ENCODE peak calls at places on chromosome 18, in six cellular contexts. O is H1, Z is IMR-90, E is neuronal stem cell, M is H9, K is trophoblast cell. N is an unnamed sample.

GRCh38 chr18:78927156-78927555 is 52.5 kb upstream of the SALL3 start:
- DNase-seq in O (no peak), Z (no peak), E (no peak), M (no peak), K (no peak), N (no peak)

GRCh38 chr18:23191952-23192662 is 56.8 kb downstream of the CABLES1 start:
- DNase-seq in O (no peak), Z (peak; percentile 95), E (no peak), M (no peak), K (no peak), N (peak; percentile 83)

GRCh38 chr18:10121028-10121427 is 207.2 kb downstream of the VAPA start:
- DNase-seq in O (no peak), Z (peak; percentile 37), E (no peak), M (no peak), K (no peak), N (no peak)

GRCh38 chr18:67135981-67136380 is 380.5 kb downstream of the DSEL start:
- DNase-seq in O (no peak), Z (no peak), E (no peak), M (no peak), K (no peak), N (peak; percentile 4)

GRCh38 chr18:31225668-31226067 is 63.0 kb upstream of the DSC1 start:
- DNase-seq in O (no peak), Z (peak; percentile 55), E (peak; percentile 65), M (peak; percentile 50), K (peak; percentile 72), N (peak; percentile 47)

GRCh38 chr18:57353940-57354461 is 1.6 kb downstream of the ST8SIA3 start:
- DNase-seq in O (peak; percentile 93), Z (peak; percentile 17), E (peak; percentile 89), M (peak; percentile 89), K (peak; percentile 23), N (peak; percentile 16)

GRCh38 chr18:45505497-45506206 is 109.6 kb upstream of the SLC14A2 start:
- DNase-seq in O (no peak), Z (no peak), E (no peak), M (no peak), K (no peak), N (peak; percentile 32)

GRCh38 chr18:66722671-66723070 is 118.8 kb upstream of the CDH19 start:
- DNase-seq in O (no peak), Z (no peak), E (no peak), M (no peak), K (no peak), N (no peak)

GRCh38 chr18:70578480-70578879 is 289.6 kb downstream of the SOCS6 start:
- DNase-seq in O (peak; percentile 95), Z (no peak), E (peak; percentile 23), M (peak; percentile 80), K (no peak), N (no peak)

GRCh38 chr18:24567199-24567598 is 106.8 kb downstream of the HRH4 start:
- DNase-seq in O (peak; percentile 29), Z (peak; percentile 59), E (no peak), M (no peak), K (peak; percentile 42), N (peak; percentile 39)

GRCh38 chr18:22114526-22115321 is 54.7 kb upstream of the GATA6 start:
- DNase-seq in O (no peak), Z (no peak), E (no peak), M (no peak), K (peak; percentile 10), N (no peak)

GRCh38 chr18:32847719-32848118 is 74.9 kb upstream of the KLHL14 start:
- DNase-seq in O (no peak), Z (no peak), E (peak; percentile 36), M (peak; percentile 63), K (no peak), N (peak; percentile 6)

GRCh38 chr18:70659026-70659726 is 370.3 kb downstream of the SOCS6 start:
- DNase-seq in O (no peak), Z (peak; percentile 7), E (no peak), M (no peak), K (peak; percentile 88), N (no peak)

GRCh38 chr18:12377556-12378553 is 828 bp upstream of the AFG3L2 start:
- DNase-seq in O (no peak), Z (no peak), E (no peak), M (no peak), K (no peak), N (no peak)

GRCh38 chr18:43869451-43870008 is 592.2 kb upstream of the SYT4 start:
- DNase-seq in O (no peak), Z (peak; percentile 28), E (no peak), M (no peak), K (no peak), N (no peak)

GRCh38 chr18:64513401-64513800 is 364.5 kb upstream of the LINC00305 start:
- DNase-seq in O (no peak), Z (no peak), E (no peak), M (no peak), K (no peak), N (no peak)

GRCh38 chr18:57901819-57902600 is 98.9 kb upstream of the ATP8B1 start:
- DNase-seq in O (no peak), Z (peak; percentile 16), E (no peak), M (no peak), K (no peak), N (no peak)

GRCh38 chr18:64678048-64678447 is 529.2 kb upstream of the LINC00305 start:
- DNase-seq in O (no peak), Z (no peak), E (no peak), M (peak; percentile 35), K (no peak), N (no peak)

GRCh38 chr18:54090856-54091255 is 133.6 kb downstream of the MBD2 start:
- DNase-seq in O (no peak), Z (no peak), E (no peak), M (no peak), K (no peak), N (no peak)

GRCh38 chr18:66764225-66764624 is 160.3 kb upstream of the CDH19 start:
- DNase-seq in O (no peak), Z (no peak), E (no peak), M (no peak), K (no peak), N (no peak)

GRCh38 chr18:32974421-32975165 is 201.8 kb upstream of the KLHL14 start:
- DNase-seq in O (no peak), Z (no peak), E (no peak), M (no peak), K (no peak), N (peak; percentile 18)

GRCh38 chr18:303011-303410 is 35.2 kb upstream of the THOC1 start:
- DNase-seq in O (no peak), Z (no peak), E (no peak), M (no peak), K (no peak), N (no peak)

GRCh38 chr18:306608-307255 is 38.9 kb upstream of the THOC1 start:
- DNase-seq in O (no peak), Z (no peak), E (no peak), M (no peak), K (no peak), N (no peak)

GRCh38 chr18:302097-302496 is 34.2 kb upstream of the THOC1 start:
- DNase-seq in O (no peak), Z (no peak), E (no peak), M (no peak), K (no peak), N (no peak)

GRCh38 chr18:303578-303977 is 35.7 kb upstream of the THOC1 start:
- DNase-seq in O (no peak), Z (no peak), E (no peak), M (no peak), K (no peak), N (no peak)

DNA sequence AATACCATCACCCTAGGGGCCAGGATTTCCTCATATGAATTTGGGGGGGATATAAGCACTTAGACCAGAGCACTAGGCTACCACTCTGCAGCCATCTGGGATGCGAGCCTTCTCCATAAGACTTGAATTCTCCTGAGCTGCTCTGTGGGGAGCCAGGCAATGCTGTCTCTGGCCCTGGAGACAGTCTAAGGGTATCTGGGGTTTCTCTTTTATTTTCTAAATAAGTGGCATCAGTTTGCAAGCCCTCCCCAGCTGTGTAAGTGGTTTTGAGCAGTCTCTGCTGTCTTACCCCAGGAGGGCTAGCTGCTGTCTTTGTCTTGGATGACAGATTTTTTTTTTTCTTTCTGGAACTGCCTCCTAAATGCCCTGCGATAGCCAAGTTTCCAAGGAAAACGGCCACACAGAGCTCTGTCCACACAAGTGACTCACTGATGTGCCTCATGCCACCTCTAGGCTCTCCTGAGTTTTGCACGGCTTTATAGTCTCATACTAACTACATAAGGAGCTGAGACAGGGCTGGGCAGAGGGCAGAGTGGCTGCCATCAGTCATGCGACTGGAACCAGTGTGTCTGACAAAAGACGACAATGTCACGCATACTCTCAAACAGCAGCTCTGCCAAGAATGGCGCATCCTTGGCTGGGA is 37.2 kb upstream of the THOC1 start:
- DNase-seq in O (peak; percentile 48), Z (no peak), E (no peak), M (no peak), K (no peak), N (no peak)
- H2BK5ac ChIP-seq in O (no peak overlapping the region), Z (no peak overlapping the region), E (no peak overlapping the region), M (no peak overlapping the region), K (no peak overlapping the region), N (no peak overlapping the region)

DNA sequence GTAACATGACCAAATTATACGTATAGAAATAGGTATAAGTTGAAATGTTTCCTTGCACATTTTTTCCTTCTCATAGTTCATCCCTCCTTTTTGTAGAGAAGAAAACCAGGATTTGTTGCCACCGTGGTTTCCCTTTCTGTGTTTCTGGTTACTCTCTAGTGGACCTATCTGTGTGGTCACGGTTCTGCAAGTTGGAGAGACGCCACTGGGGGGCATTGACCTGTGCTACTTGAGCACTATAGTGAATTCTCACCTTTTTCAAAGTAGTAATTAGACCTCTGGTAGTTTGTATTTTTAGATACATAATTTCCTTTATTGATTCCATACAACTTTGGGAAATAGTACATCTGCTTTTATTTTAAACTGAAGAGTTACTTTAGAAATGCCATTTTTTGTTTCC is 444.8 kb downstream of the PTPRM start:
- DNase-seq in O (no peak), Z (no peak), E (no peak), M (peak; percentile 39), K (no peak), N (no peak)
- H4K91ac ChIP-seq in O (no peak overlapping the region), Z (no peak overlapping the region), E (no peak overlapping the region), M (no peak overlapping the region), K (no peak overlapping the region), N (no peak overlapping the region)

GRCh38 chr18:62760403-62760734 is 45.0 kb downstream of the PHLPP1 start:
- DNase-seq in O (no peak), Z (no peak), E (no peak), M (no peak), K (no peak), N (no peak)
- H3K9ac ChIP-seq in O (no peak overlapping the region), Z (no peak overlapping the region), E (no peak overlapping the region), M (peak overlapping the region; percentile 34), K (no peak overlapping the region), N (peak overlapping the region; percentile 25)

GRCh38 chr18:26642461-26643348 is 94.4 kb upstream of the KCTD1 start:
- DNase-seq in O (no peak), Z (no peak), E (no peak), M (no peak), K (no peak), N (no peak)
- H2BK5ac ChIP-seq in O (no peak overlapping the region), Z (no peak overlapping the region), E (no peak overlapping the region), M (no peak overlapping the region), K (no peak overlapping the region), N (no peak overlapping the region)

GRCh38 chr18:8751692-8752091 is 46.3 kb downstream of the MTCL1 start:
- DNase-seq in O (no peak), Z (no peak), E (no peak), M (no peak), K (no peak), N (peak; percentile 56)
- H4K91ac ChIP-seq in O (no peak overlapping the region), Z (peak overlapping the region; percentile 92), E (no peak overlapping the region), M (no peak overlapping the region), K (no peak overlapping the region), N (peak overlapping the region; percentile 87)

N was measured in mesenchymal stem cell.